ENCODE peak calls at places on chromosome 5, in nine cellular contexts. J, B, X, P, F, W, A, L and Y are unnamed samples.

GRCh38 chr5:6714221-6715041 is 1.2 kb downstream of the TENT4A start:
- DNase-seq in J (peak), B (peak), X (peak), P (no peak), F (peak), W (peak), A (no peak), L (no peak), Y (peak)

GRCh38 chr5:97375959-97376358 is 192.9 kb upstream of the RIOK2 start:
- DNase-seq in J (no peak), B (no peak), X (no peak), P (no peak), F (no peak), W (no peak), A (no peak), L (no peak), Y (no peak)

GRCh38 chr5:93782978-93783377 is 41.6 kb upstream of the POU5F2 start:
- DNase-seq in J (no peak), B (no peak), X (no peak), P (peak), F (no peak), W (no peak), A (no peak), L (no peak), Y (no peak)

GRCh38 chr5:129698661-129699060 is 49.2 kb upstream of the MINAR2 start:
- DNase-seq in J (no peak), B (no peak), X (no peak), P (no peak), F (no peak), W (no peak), A (no peak), L (no peak), Y (no peak)

GRCh38 chr5:36948650-36949049 is 72.1 kb downstream of the NIPBL start:
- DNase-seq in J (no peak), B (no peak), X (no peak), P (no peak), F (no peak), W (no peak), A (no peak), L (no peak), Y (no peak)

GRCh38 chr5:9544502-9545300 is 1.2 kb downstream of the SEMA5A start:
- DNase-seq in J (peak), B (peak), X (peak), P (peak), F (peak), W (peak), A (peak), L (peak), Y (peak)

GRCh38 chr5:168023190-168023589 is 268.3 kb upstream of the WWC1 start:
- DNase-seq in J (peak), B (peak), X (peak), P (no peak), F (no peak), W (no peak), A (peak), L (peak), Y (no peak)

GRCh38 chr5:166618555-166618954 is 1672.9 kb upstream of the WWC1 start:
- DNase-seq in J (no peak), B (no peak), X (no peak), P (no peak), F (no peak), W (no peak), A (no peak), L (no peak), Y (no peak)

GRCh38 chr5:59588922-59589321 is 304.6 kb downstream of the PDE4D start:
- DNase-seq in J (no peak), B (no peak), X (no peak), P (no peak), F (no peak), W (no peak), A (no peak), L (no peak), Y (no peak)

GRCh38 chr5:119330367-119331183 is 25.2 kb upstream of the TNFAIP8 start:
- DNase-seq in J (no peak), B (no peak), X (no peak), P (no peak), F (no peak), W (no peak), A (no peak), L (no peak), Y (peak)

GRCh38 chr5:68277427-68277826 is 61.9 kb downstream of the PIK3R1 start:
- DNase-seq in J (no peak), B (no peak), X (no peak), P (peak), F (no peak), W (no peak), A (no peak), L (no peak), Y (no peak)

GRCh38 chr5:80797428-80798024 is 142.7 kb upstream of the DHFR start:
- DNase-seq in J (no peak), B (no peak), X (peak), P (no peak), F (no peak), W (no peak), A (no peak), L (no peak), Y (no peak)

GRCh38 chr5:94623026-94623425 is 4.6 kb downstream of the SLF1 start:
- DNase-seq in J (no peak), B (no peak), X (no peak), P (no peak), F (no peak), W (no peak), A (no peak), L (no peak), Y (no peak)

GRCh38 chr5:177132504-177133118 is 962 bp upstream of the NSD1 start:
- DNase-seq in J (no peak), B (peak), X (no peak), P (no peak), F (no peak), W (peak), A (no peak), L (no peak), Y (peak)

GRCh38 chr5:10222326-10222725 is 27.4 kb downstream of the ATPSCKMT start:
- DNase-seq in J (no peak), B (no peak), X (no peak), P (peak), F (no peak), W (no peak), A (no peak), L (no peak), Y (no peak)

GRCh38 chr5:9325549-9325948 is 220.3 kb downstream of the SEMA5A start:
- DNase-seq in J (no peak), B (no peak), X (no peak), P (no peak), F (no peak), W (no peak), A (no peak), L (no peak), Y (no peak)

GRCh38 chr5:8098044-8098443 is 229.1 kb downstream of the MTRR start:
- DNase-seq in J (no peak), B (no peak), X (no peak), P (no peak), F (no peak), W (no peak), A (no peak), L (no peak), Y (no peak)

GRCh38 chr5:176543428-176544182 is 5.5 kb upstream of the CDHR2 start:
- DNase-seq in J (peak), B (peak), X (peak), P (no peak), F (peak), W (peak), A (peak), L (peak), Y (peak)

GRCh38 chr5:68315679-68316271 is 100.2 kb downstream of the PIK3R1 start:
- DNase-seq in J (no peak), B (no peak), X (peak), P (no peak), F (no peak), W (peak), A (no peak), L (no peak), Y (peak)

GRCh38 chr5:659496-660263 is 33.5 kb downstream of the TPPP start:
- DNase-seq in J (no peak), B (no peak), X (no peak), P (no peak), F (no peak), W (no peak), A (no peak), L (no peak), Y (no peak)
- TF ChIP-seq POLR2A in J (no peak), B (no peak), X (no peak), P (no peak), F (no peak), W (no peak), A (no peak), L (no peak), Y (no peak)

DNA sequence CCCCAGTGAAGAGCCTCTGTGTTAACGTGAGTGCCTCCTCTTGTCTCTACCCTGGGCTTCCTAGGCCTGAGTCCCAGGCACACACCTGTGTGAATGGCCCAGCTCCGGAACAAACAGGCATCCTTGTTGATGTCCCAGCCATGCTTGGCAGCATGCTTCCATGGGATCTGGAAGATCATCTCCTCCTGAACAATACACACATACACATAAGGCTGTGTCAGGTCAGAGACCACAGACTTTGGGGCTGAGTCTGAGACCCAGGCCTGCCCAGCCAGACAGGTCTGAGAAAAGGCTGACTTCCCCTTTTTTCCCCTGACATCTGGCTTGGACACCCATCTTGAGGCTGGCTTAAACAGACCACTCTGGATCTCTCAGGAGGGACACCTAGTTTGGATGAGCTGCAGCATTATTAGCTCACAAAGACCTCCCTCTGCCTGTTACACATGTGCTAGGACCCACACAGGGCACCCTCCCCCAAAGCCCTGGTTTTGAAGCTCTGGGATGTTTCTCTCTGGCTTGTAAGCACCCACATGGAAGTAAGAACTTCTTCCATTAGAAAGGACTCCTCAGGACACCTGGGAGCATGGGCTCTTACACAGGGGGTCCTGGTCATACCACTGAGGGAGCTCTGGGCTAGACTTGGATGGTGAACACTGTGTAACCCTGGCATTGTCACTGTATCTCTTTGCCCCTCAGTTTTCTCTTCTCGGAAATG is 2.6 kb downstream of the IRF1 start:
- DNase-seq in J (peak), B (peak), X (no peak), P (no peak), F (no peak), W (peak), A (no peak), L (peak), Y (no peak)
- TF ChIP-seq POLR2A in J (no peak), B (no peak), X (no peak), P (no peak), F (no peak), W (no peak), A (no peak), L (no peak), Y (no peak)

GRCh38 chr5:140113699-140114263 is at the start of gene PURA:
- DNase-seq in J (peak), B (peak), X (peak), P (peak), F (peak), W (peak), A (peak), L (peak), Y (peak)
- TF ChIP-seq POLR2A in J (no peak), B (peak), X (peak), P (peak), F (peak), W (no peak), A (peak), L (peak), Y (no peak)

GRCh38 chr5:103258368-103258956 is at the start of gene MACIR:
- DNase-seq in J (peak), B (peak), X (peak), P (peak), F (peak), W (peak), A (peak), L (peak), Y (peak)
- TF ChIP-seq POLR2A in J (no peak), B (no peak), X (peak), P (peak), F (peak), W (peak), A (peak), L (peak), Y (peak)

DNA sequence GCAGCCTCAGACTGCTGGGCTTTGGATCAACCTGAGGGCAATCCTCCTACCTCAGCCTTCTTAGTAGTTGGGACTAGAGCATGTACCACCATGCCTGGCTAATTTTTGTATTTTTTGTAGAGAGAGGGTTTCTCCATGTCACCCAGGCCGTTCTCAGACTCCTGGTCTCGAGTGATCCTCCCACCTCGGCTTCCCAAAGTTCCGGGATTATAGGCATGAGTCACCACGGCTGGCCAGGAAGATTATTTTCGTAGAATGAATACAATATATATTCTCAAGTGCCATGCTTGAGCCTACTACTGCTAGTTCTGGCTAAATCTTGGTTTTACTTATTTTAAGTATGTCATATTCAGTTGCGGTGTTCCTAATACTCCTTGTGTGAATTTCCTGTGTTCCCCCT is 88.2 kb upstream of the CLINT1 start:
- DNase-seq in J (no peak), B (no peak), X (no peak), P (no peak), F (no peak), W (no peak), A (no peak), L (no peak), Y (no peak)
- TF ChIP-seq POLR2A in J (no peak), B (no peak), X (no peak), P (no peak), F (no peak), W (no peak), A (no peak), L (no peak), Y (no peak)

GRCh38 chr5:142871056-142871879 is 101.1 kb downstream of the ARHGAP26 start:
- DNase-seq in J (no peak), B (peak), X (no peak), P (no peak), F (no peak), W (no peak), A (peak), L (no peak), Y (no peak)
- TF ChIP-seq POLR2A in J (no peak), B (no peak), X (no peak), P (no peak), F (no peak), W (no peak), A (no peak), L (no peak), Y (no peak)

DNA sequence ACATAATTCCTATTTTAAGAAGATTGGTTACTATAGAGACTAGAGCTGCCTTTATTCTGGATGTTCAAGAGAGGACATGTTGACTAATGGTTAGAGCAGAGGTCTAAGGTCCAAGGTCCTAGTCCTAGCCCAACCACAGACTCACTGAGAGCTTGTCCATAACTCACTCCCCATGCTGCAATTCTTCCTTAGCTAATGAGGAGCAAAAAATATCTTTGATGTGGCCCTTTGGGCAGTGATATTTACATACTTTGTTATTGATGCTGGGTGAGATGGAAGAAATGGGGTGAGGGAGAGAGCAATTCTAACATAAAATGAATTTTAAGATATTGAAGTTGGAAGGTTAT is 57.9 kb upstream of the ANKRD55 start:
- DNase-seq in J (no peak), B (no peak), X (no peak), P (no peak), F (no peak), W (no peak), A (no peak), L (no peak), Y (no peak)
- TF ChIP-seq POLR2A in J (no peak), B (no peak), X (no peak), P (no peak), F (no peak), W (no peak), A (no peak), L (no peak), Y (no peak)

GRCh38 chr5:171407234-171407633 is 12.2 kb upstream of the FGF18 start:
- DNase-seq in J (no peak), B (no peak), X (no peak), P (no peak), F (no peak), W (no peak), A (no peak), L (no peak), Y (no peak)

GRCh38 chr5:171413153-171413910 is 6.1 kb upstream of the FGF18 start:
- DNase-seq in J (no peak), B (no peak), X (no peak), P (no peak), F (no peak), W (no peak), A (no peak), L (no peak), Y (no peak)

GRCh38 chr5:171412186-171412585 is 7.3 kb upstream of the FGF18 start:
- DNase-seq in J (no peak), B (no peak), X (no peak), P (no peak), F (no peak), W (no peak), A (no peak), L (no peak), Y (no peak)

GRCh38 chr5:171405615-171406014 is 13.8 kb upstream of the FGF18 start:
- DNase-seq in J (no peak), B (no peak), X (no peak), P (peak), F (no peak), W (no peak), A (no peak), L (no peak), Y (peak)

DNA sequence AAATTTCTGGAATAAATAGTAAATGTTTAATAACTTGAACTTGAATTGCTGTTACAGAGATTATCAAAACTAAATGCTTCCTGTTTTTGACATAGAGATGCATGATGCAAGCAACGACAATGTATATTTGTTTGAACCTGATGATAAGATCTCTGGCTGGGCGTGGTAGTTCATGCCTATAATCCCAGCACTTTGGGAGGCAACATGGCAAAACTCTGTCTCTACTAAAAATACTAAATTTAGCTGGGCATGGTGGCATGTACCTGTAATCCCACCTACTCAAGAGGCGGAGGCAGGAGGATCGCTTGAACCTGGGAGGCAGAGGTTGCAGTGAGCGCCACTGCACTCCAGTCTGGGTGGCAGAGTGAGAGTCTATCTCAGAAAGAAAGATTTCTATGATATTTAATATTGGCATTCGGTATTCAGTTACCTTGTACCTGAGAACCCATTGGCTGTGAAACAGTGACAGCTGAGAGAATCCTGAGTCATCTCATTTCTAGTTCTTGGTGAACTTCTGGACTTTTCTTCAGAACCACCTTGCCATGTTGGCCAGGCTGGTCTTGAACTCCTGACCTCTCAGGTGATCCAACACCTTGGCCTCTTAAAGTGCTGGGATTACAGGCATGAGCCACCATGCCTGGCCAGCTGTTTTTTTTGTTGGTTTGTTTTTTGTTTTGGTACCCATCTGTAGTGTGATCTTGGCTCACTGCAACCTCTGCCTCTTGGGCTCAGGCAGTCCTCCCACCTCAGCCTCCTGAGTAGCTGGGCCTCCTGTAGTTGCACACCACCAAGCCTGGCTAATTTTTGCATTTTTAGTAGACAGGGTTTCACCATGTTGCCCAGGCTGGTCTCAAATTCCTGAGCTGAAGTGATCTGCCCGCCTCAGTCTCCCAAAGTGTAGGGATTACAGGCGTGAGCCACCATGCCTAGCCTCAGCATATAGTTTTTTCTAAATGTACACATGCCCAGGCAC is 10.0 kb upstream of the FGF18 start:
- DNase-seq in J (no peak), B (no peak), X (no peak), P (no peak), F (no peak), W (no peak), A (no peak), L (no peak), Y (peak)
- TF ChIP-seq POLR2A in J (no peak), B (no peak), X (no peak), P (no peak), F (no peak), W (no peak), A (no peak), L (no peak), Y (no peak)

DNA sequence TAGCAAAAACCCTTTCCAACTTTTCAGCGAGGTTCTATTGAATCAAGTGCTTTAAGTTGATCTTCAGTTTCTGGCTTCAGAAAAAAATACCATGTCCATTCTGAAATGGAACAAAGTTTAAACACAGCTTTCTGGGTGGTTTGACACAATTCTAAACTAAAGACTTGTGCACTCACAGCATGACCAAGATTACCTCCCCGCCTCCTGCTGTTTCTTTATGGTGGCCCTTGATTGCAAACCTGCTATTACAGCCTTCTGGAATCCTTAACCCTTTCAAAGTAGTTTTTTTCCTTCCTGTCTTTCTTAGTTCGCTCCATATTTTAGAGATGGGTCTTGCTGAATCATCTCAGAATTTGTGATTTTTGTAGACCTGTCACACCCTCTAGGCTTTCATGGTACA is 135.9 kb upstream of the FBN2 start:
- DNase-seq in J (no peak), B (no peak), X (no peak), P (no peak), F (no peak), W (no peak), A (no peak), L (no peak), Y (no peak)
- TF ChIP-seq POLR2A in J (no peak), B (no peak), X (no peak), P (no peak), F (no peak), W (no peak), A (no peak), L (no peak), Y (no peak)